ENCODE peak calls at places on chromosomes 13 and 19, in six cellular contexts. O, X, C, R, T and N are unnamed samples.

GRCh38 chr13:39527961-39528720 is 74.9 kb downstream of the LHFPL6 start:
- DNase-seq in O (peak; percentile 56), X (peak; percentile 50), C (no peak), R (peak; percentile 80), T (peak; percentile 65), N (no peak)

GRCh38 chr13:27043013-27043412 is 128.6 kb downstream of the USP12 start:
- DNase-seq in O (peak; percentile 34), X (no peak), C (peak; percentile 63), R (peak; percentile 64), T (peak; percentile 87), N (peak; percentile 41)

GRCh38 chr13:37163626-37164365 is 58.3 kb upstream of the CSNK1A1L start:
- DNase-seq in O (no peak), X (no peak), C (no peak), R (no peak), T (no peak), N (no peak)

GRCh38 chr13:104831823-104832222 is 1703.6 kb downstream of the EFNB2 start:
- DNase-seq in O (no peak), X (no peak), C (no peak), R (no peak), T (no peak), N (no peak)

GRCh38 chr13:54210397-54211050 is 1181.9 kb downstream of the OLFM4 start:
- DNase-seq in O (no peak), X (no peak), C (peak; percentile 55), R (no peak), T (no peak), N (no peak)

GRCh38 chr19:1355258-1355973 is 28.3 kb upstream of the NDUFS7 start:
- DNase-seq in O (no peak), X (no peak), C (no peak), R (no peak), T (no peak), N (no peak)

GRCh38 chr13:108787709-108788394 is 158.4 kb downstream of the MYO16 start:
- DNase-seq in O (no peak), X (no peak), C (no peak), R (no peak), T (no peak), N (no peak)

GRCh38 chr19:7372810-7373209 is 24.1 kb downstream of the ARHGEF18 start:
- DNase-seq in O (no peak), X (no peak), C (no peak), R (no peak), T (no peak), N (no peak)

GRCh38 chr19:6774821-6775707 is 2.6 kb downstream of the VAV1 start:
- DNase-seq in O (peak; percentile 47), X (no peak), C (no peak), R (no peak), T (no peak), N (no peak)

GRCh38 chr13:50131998-50132936 is 117.0 kb downstream of the KCNRG start:
- DNase-seq in O (no peak), X (no peak), C (no peak), R (no peak), T (no peak), N (no peak)

GRCh38 chr13:113862766-113863510 is 938 bp downstream of the GAS6 start:
- DNase-seq in O (no peak), X (peak; percentile 87), C (peak; percentile 63), R (peak; percentile 30), T (no peak), N (no peak)

GRCh38 chr13:113393572-113394503 is 29.9 kb upstream of the GRTP1 start:
- DNase-seq in O (peak; percentile 66), X (peak; percentile 81), C (no peak), R (peak; percentile 61), T (peak; percentile 68), N (peak; percentile 62)

GRCh38 chr19:52034051-52034728 is 6.0 kb upstream of the ZNF614 start:
- DNase-seq in O (no peak), X (no peak), C (no peak), R (no peak), T (peak; percentile 44), N (no peak)

GRCh38 chr13:111011899-111012298 is 97.0 kb upstream of the ANKRD10 start:
- DNase-seq in O (no peak), X (peak; percentile 49), C (no peak), R (no peak), T (peak; percentile 4), N (no peak)

GRCh38 chr13:111429064-111429558 is 108.7 kb downstream of the TEX29 start:
- DNase-seq in O (peak; percentile 29), X (no peak), C (no peak), R (peak; percentile 27), T (peak; percentile 29), N (peak; percentile 63)

GRCh38 chr19:13799669-13800068 is 4.4 kb downstream of the ZSWIM4 start:
- DNase-seq in O (no peak), X (no peak), C (no peak), R (no peak), T (no peak), N (no peak)

GRCh38 chr19:13807421-13808021 is 12.3 kb downstream of the ZSWIM4 start:
- DNase-seq in O (no peak), X (no peak), C (no peak), R (no peak), T (no peak), N (no peak)

GRCh38 chr19:13804830-13805683 is 9.8 kb downstream of the ZSWIM4 start:
- DNase-seq in O (no peak), X (no peak), C (no peak), R (no peak), T (no peak), N (no peak)

GRCh38 chr19:13806728-13807127 is 11.5 kb downstream of the ZSWIM4 start:
- DNase-seq in O (no peak), X (no peak), C (no peak), R (no peak), T (no peak), N (no peak)

DNA sequence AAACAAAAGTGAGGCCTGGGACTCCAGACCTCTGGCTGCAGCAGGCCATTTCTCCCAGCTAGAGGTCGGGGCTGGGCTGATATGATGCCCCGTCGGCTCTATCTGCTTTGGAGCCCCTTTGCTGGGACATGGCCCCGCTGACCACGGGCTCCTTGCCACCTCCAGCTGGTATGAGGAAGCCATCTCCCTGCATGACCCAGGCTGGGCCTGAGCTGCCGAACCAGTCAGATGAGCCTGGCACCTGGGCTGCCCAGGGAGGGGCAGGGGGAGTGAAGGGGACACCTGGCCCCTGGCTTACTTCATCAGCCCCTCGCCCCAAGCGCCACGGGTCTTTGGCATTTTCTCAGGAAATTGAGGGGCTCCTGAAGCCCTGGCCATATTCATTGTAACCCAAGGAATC is 7.8 kb downstream of the ZSWIM4 start:
- DNase-seq in O (no peak), X (no peak), C (peak; percentile 75), R (no peak), T (no peak), N (no peak)
- H3K27ac ChIP-seq in O (no peak overlapping the region), X (no peak overlapping the region), C (peak overlapping the region; percentile 68), R (no peak overlapping the region), T (no peak overlapping the region), N (no peak overlapping the region)

DNA sequence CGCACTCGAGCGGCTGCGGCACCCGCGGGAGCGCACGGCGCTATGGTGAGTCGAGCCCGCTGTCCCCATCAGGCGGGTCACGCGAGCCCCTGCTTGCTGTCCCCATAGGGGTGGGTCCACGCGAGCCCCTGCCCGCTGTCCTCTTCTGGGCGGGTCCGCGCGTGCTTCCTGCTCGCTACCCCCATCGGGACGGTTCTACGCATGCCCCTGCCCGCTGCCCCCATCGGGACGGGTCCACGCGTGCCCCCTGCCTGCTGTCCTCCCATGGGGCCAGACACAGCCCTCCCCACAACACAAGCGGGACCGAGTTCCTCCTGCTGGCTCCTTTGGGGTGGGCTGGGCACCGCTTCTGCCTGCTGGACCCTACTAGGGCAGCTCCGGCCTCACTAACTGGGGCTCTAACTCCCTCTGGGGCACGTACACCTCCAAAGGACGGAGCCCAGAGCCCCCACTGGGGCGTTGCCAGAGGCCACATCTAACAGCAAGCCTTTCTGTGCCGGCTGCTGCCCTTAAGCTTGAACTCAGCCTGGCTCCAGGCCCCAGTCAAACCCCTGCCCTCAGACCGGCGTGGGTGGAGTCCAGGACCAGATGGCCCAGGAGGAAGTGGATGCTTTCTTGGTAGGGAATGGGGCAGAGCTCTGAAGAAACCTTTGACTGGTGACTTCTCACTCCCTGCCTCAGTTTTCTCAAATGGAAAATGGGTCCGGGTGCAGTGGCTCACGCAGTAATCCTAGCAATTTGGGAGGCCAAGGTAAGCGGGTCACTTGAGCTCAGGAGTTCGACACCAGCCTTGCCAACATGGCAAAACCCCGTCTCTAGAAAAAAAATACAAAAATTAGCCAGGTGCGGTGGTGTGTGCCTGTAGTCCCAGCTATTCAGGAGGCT is 722 bp downstream of the COLGALT1 start:
- DNase-seq in O (peak; percentile 76), X (peak; percentile 87), C (no peak), R (peak; percentile 55), T (peak; percentile 71), N (no peak)
- TF ChIP-seq POLR2A in O (no peak), X (no peak), C (no peak), R (peak; percentile 11), T (peak; percentile 3), N (no peak)

GRCh38 chr19:13035820-13036365 is 40.6 kb downstream of the NFIX start:
- DNase-seq in O (no peak), X (no peak), C (no peak), R (no peak), T (no peak), N (no peak)
- H3K27ac ChIP-seq in O (no peak overlapping the region), X (peak overlapping the region; percentile 89), C (peak overlapping the region; percentile 95), R (peak overlapping the region; percentile 87), T (no peak overlapping the region), N (peak overlapping the region; percentile 76)

GRCh38 chr19:42280761-42281174 is 11.7 kb downstream of the CIC start:
- DNase-seq in O (peak; percentile 77), X (peak; percentile 80), C (no peak), R (peak; percentile 39), T (no peak), N (no peak)
- TF ChIP-seq POLR2A in O (no peak), X (no peak), C (no peak), R (no peak), T (no peak), N (no peak)

GRCh38 chr19:18762125-18763023 is 28.7 kb downstream of the COMP start:
- DNase-seq in O (peak; percentile 87), X (peak; percentile 77), C (peak; percentile 96), R (peak; percentile 40), T (no peak), N (peak; percentile 51)
- H3K27ac ChIP-seq in O (peak overlapping the region; percentile 43), X (no peak overlapping the region), C (peak overlapping the region; percentile 83), R (no peak overlapping the region), T (no peak overlapping the region), N (peak overlapping the region; percentile 50)